ENCODE peak calls at places on chromosomes 4 and X, in four cellular contexts. E, G, O and S are unnamed samples. For H3K9me3, the result is how much of the 10 kb centered on the place peaks cover.

GRCh38 chrX:51144828-51145442 is 187.7 kb upstream of the NUDT10 start:
- DNase-seq in G (no peak), O (peak), E (no peak), S (no peak)

GRCh38 chr4:147118523-147118922 is 172.9 kb upstream of the TTC29 start:
- DNase-seq in E (no peak), G (no peak), O (no peak), S (no peak)

GRCh38 chr4:72899621-72900020 is 169.9 kb downstream of the COX18 start:
- DNase-seq in O (no peak), E (no peak), G (no peak), S (no peak)

GRCh38 chr4:186104895-186105720 is 604 bp downstream of the FAM149A start:
- DNase-seq in E (no peak), G (no peak), O (no peak), S (peak)

GRCh38 chr4:182085051-182085480 is 158.1 kb upstream of the TENM3 start:
- DNase-seq in G (no peak), O (no peak), E (no peak), S (no peak)

GRCh38 chr4:103361926-103362325 is 163.8 kb upstream of the CENPE start:
- DNase-seq in E (no peak), O (no peak), G (no peak), S (no peak)

GRCh38 chr4:6507345-6507744 is 34.9 kb upstream of the PPP2R2C start:
- DNase-seq in E (no peak), O (no peak), G (no peak), S (no peak)

GRCh38 chr4:139297001-139297410 is 4.3 kb upstream of the NAA15 start:
- DNase-seq in G (no peak), E (no peak), O (no peak), S (no peak)

GRCh38 chr4:84644087-84644486 is 61.2 kb downstream of the CDS1 start:
- DNase-seq in O (no peak), G (no peak), E (no peak), S (no peak)

GRCh38 chr4:154506253-154506652 is 14.7 kb upstream of the DCHS2 start:
- DNase-seq in E (no peak), G (no peak), O (no peak), S (no peak)

GRCh38 chr4:4852591-4853362 is 6.7 kb upstream of the MSX1 start:
- DNase-seq in G (no peak), O (no peak), E (peak), S (no peak)

GRCh38 chr4:122503214-122503613 is 46.7 kb upstream of the IL2 start:
- DNase-seq in G (no peak), O (no peak), E (no peak), S (no peak)

GRCh38 chr4:2262145-2262943 is 435 bp upstream of the MXD4 start:
- DNase-seq in E (peak), G (peak), O (peak), S (peak)

GRCh38 chr4:152640058-152640921 is 39.5 kb downstream of the TMEM154 start:
- DNase-seq in O (no peak), G (no peak), E (no peak), S (no peak)

GRCh38 chr4:84496356-84497219 is 2.5 kb downstream of the NKX6-1 start:
- DNase-seq in G (no peak), O (no peak), E (no peak), S (no peak)

GRCh38 chrX:101230636-101231035 is 11.1 kb downstream of the DRP2 start:
- DNase-seq in O (no peak), G (no peak), E (no peak), S (no peak)

GRCh38 chr4:24369630-24370029 is 214.7 kb downstream of the DHX15 start:
- DNase-seq in G (no peak), E (no peak), O (no peak), S (no peak)

GRCh38 chr4:89640620-89641366 is 196.2 kb downstream of the SNCA start:
- DNase-seq in O (no peak), G (no peak), E (no peak), S (peak)

GRCh38 chrX:16223385-16223784 is 56.1 kb downstream of the MAGEB17 start:
- DNase-seq in O (no peak), E (no peak), G (no peak), S (no peak)

GRCh38 chrX:45775462-45775861 is 574.8 kb upstream of the DIPK2B start:
- DNase-seq in E (no peak), O (no peak), G (no peak), S (no peak)

GRCh38 chrX:49082472-49082871 is 2.8 kb upstream of the WDR45 start:
- DNase-seq in E (no peak), O (no peak), G (no peak), S (no peak)

GRCh38 chrX:133634416-133634815 is 219.1 kb upstream of the GPC4 start:
- DNase-seq in O (no peak), G (no peak), E (no peak), S (no peak)

DNA sequence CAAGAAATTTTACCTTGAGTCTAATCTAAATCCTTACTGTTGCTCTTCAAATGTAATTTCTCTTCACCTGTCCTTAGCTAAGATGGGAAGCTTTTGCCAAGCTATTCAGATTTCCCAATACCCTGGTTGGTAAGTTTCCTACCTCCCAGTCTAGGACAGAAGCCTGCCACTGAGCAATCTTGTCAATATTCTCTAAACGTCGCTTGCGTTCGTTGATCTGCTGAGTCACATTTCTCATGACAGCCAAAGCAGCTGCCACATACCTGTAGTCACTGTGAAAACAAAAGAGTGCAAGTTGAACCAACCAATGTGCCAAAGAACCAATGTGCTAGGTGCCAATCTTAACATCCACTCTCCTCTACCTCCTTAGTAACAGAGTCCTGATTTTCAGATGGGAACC is 111.1 kb downstream of the ARHGEF9 start:
- DNase-seq in O (no peak), E (no peak), G (no peak), S (no peak)
- H3K9me3 ChIP-seq in O (under half), E (under half), G (under half), S (under half)

DNA sequence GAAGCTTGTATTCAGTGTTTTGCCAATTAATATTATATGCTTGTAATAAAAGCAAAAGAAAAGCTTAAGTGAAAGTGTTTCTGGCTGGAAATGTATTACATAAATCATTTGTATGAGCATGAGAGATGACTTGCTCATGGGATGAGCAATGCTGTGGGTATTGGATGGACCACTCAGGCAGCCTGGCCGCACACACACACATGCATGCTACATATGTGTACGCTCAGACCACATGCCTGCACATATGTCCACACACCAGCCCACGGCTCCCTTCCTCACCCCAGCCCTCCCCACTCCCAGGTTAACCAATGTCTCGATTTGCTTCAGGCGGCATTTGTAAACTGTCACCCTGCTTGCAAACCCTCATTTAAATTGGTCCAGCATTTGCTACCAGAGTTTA is 55.9 kb downstream of the CPLX1 start:
- DNase-seq in E (no peak), O (no peak), G (no peak), S (peak)
- H3K9me3 ChIP-seq in E (under half), O (under half), G (under half), S (under half)

DNA sequence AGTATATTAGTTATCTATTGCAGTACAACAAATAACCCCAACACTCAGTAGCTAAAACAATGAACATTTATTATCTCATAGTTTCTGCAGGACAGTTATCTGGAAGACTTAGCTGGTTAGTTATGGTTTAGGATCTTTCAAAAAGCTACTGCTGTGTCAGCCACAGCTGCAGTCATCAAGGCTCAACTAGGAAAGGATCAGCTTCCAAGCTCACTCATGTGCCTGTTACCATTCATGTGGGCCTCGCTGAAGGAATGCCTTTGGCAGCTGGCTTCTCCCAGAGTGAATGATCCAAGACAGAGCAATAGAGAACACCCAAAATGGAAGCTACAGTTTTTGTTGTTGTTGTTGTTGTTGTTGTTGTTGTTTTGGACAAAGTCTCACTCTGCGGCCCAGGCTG is 13.5 kb upstream of the PRSS48 start:
- DNase-seq in E (no peak), G (no peak), O (no peak), S (no peak)
- H3K9me3 ChIP-seq in E (under half), G (under half), O (under half), S (under half)

DNA sequence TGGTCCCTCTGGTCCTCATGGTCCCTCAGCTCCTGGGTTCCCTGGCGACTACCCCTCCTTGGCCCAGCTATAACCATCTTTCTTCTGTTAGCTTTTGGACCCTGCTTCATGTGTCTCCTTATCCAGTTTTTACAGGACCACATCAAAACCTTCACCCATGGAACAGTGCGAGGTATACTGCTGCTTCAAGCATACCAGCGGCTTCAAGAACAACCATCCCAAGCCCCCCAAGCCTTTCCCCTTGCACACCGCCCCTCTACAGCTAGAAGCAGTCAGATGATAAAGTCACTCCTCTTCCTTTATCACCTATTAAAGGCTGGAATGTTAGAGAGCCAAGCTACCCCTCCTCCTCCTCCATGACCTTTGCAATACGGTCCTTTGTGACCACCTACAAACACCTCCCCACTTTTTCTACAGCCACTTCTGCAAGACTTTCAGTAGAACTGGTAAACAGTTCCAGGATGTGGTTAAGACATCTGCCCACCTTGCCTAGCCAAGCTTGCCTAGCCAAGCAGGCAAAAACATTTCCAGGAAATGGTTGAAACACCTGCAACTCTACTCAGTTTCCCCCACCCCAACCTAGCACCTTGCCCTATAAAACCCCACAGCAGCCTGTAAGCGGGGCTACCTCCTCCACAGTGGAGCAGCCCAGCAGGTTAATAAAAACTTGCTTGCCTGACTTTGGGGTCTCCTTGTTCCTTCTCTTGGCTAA is 125.7 kb downstream of the ZC4H2 start:
- DNase-seq in E (no peak), O (no peak), G (no peak), S (no peak)
- H3K9me3 ChIP-seq in E (under half), O (half or more), G (under half), S (under half)